ENCODE peak calls at places on chromosomes 12 and 14, in five cellular contexts. N is thyroid gland, G is IMR-90, V is lower leg skin, L is stomach. R is an unnamed sample.

GRCh38 chr12:10721654-10722501 is 1.2 kb downstream of the YBX3 start:
- DNase-seq in N (peak), G (peak), V (peak), L (peak), R (peak)

GRCh38 chr12:104219908-104220404 is 4.4 kb downstream of the TXNRD1 start:
- DNase-seq in N (no peak), G (peak), V (no peak), L (peak), R (no peak)

GRCh38 chr14:99274346-99275221 is 2.6 kb upstream of the BCL11B start:
- DNase-seq in N (peak), G (peak), V (peak), L (peak), R (no peak)

GRCh38 chr14:100069161-100069800 is 4.1 kb downstream of the EVL start:
- DNase-seq in N (no peak), G (no peak), V (no peak), L (no peak), R (no peak)

GRCh38 chr12:47328831-47329545 is 249.2 kb upstream of the AMIGO2 start:
- DNase-seq in N (no peak), G (peak), V (no peak), L (no peak), R (no peak)

GRCh38 chr12:101939856-101940265 is 62.5 kb downstream of the DRAM1 start:
- DNase-seq in N (peak), G (peak), V (no peak), L (peak), R (no peak)

GRCh38 chr12:132492522-132492921 is 2.6 kb downstream of the FBRSL1 start:
- DNase-seq in N (no peak), G (no peak), V (no peak), L (no peak), R (no peak)

GRCh38 chr12:132740652-132741051 is 21.0 kb downstream of the ANKLE2 start:
- DNase-seq in N (no peak), G (no peak), V (no peak), L (no peak), R (no peak)

GRCh38 chr12:2614341-2614740 is 180.4 kb upstream of the FKBP4 start:
- DNase-seq in N (no peak), G (peak), V (no peak), L (no peak), R (no peak)

GRCh38 chr14:45252356-45253069 is 489 bp downstream of the MIS18BP1 start:
- DNase-seq in N (no peak), G (peak), V (no peak), L (no peak), R (peak)

GRCh38 chr12:96375841-96376249 is 24.4 kb downstream of the CDK17 start:
- DNase-seq in N (no peak), G (no peak), V (no peak), L (no peak), R (no peak)

GRCh38 chr14:101823511-101824120 is 62.1 kb downstream of the PPP2R5C start:
- DNase-seq in N (no peak), G (no peak), V (no peak), L (peak), R (no peak)
- TF ChIP-seq POLR2A in N (no peak), G (no peak), V (no peak), L (no peak), R (no peak)

DNA sequence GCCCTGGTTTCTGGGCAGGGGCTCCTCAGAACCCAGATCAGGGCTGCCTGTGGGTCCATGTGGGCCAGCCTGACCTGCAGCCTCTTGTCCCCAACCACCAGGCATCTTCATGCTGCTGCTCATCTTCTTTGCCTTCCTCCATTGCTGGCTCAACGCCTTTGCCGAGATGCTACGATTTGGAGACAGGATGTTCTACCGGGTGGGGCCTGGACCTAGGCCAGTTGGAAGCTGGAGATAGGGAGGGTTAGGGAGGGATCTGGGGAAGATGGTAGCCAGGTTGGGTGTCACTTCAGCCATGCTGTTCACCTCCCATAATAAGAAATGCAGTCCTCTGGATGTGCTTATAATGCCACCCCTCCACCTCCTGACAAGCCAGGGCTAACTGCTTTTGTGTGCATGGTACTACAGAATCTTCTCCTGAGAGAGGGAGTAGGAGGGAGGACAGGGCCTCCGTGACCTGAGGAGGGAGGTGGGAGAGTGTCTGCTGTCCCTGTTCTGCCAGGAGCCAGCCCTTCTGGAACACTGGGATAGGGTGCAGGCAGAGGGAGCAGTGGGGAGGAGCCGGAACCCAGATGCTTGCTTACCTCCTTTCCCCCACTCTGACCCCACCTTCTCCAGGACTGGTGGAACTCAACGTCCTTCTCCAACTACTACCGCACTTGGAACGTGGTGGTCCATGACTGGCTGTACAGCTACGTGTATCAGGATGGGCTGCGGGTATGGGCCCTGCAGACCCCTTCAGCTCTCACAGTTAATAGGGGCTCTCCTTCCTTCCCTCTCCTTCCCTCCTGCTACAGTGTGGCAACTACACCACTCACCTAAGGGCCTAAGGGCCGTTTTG is 17.6 kb downstream of the SOAT2 start:
- DNase-seq in N (no peak), G (no peak), V (no peak), L (no peak), R (no peak)
- TF ChIP-seq POLR2A in N (no peak), G (no peak), V (no peak), L (no peak), R (no peak)

GRCh38 chr12:19230896-19231295 is 101.4 kb downstream of the PLEKHA5 start:
- DNase-seq in N (no peak), G (no peak), V (no peak), L (no peak), R (no peak)

GRCh38 chr12:19224746-19225145 is 95.2 kb downstream of the PLEKHA5 start:
- DNase-seq in N (no peak), G (no peak), V (no peak), L (no peak), R (no peak)

GRCh38 chr12:19230299-19230866 is 100.8 kb downstream of the PLEKHA5 start:
- DNase-seq in N (no peak), G (no peak), V (no peak), L (no peak), R (peak)

GRCh38 chr12:19227190-19227879 is 97.8 kb downstream of the PLEKHA5 start:
- DNase-seq in N (no peak), G (no peak), V (no peak), L (no peak), R (no peak)

GRCh38 chr12:19227880-19228210 is 98.3 kb downstream of the PLEKHA5 start:
- DNase-seq in N (no peak), G (no peak), V (no peak), L (no peak), R (no peak)
- TF ChIP-seq POLR2A in N (no peak), G (no peak), V (no peak), L (no peak), R (no peak)

DNA sequence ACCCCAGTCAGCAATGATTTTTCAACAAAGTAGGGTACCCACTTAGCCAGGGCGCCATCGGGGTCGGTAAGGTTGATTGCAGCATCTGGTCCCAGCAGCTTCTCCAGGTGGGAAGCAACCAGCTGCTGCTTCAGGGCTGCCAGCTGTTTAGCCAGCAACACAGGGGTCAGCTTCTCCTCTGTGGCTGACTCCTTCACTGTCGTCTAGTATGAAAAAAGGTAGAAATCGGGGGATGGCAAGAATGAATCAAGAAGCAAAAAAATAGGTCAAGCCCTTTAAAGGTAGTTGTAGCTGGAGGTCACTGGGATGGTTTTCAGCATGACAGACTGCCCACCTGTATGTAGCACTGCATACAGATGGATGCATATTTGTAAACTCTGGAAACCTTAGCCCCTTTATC is 11.6 kb downstream of the MBD6 start:
- DNase-seq in N (no peak), G (no peak), V (no peak), L (no peak), R (no peak)
- TF ChIP-seq POLR2A in N (no peak), G (no peak), V (no peak), L (no peak), R (no peak)

GRCh38 chr14:34496007-34496678 is 34.1 kb upstream of the SPTSSA start:
- DNase-seq in N (no peak), G (no peak), V (no peak), L (peak), R (no peak)

GRCh38 chr14:34501004-34501580 is 38.4 kb downstream of the EAPP start:
- DNase-seq in N (no peak), G (no peak), V (no peak), L (no peak), R (no peak)

GRCh38 chr14:34501997-34502396 is 37.5 kb downstream of the EAPP start:
- DNase-seq in N (no peak), G (peak), V (no peak), L (no peak), R (no peak)

GRCh38 chr14:34498684-34499412 is 36.8 kb upstream of the SPTSSA start:
- DNase-seq in N (no peak), G (peak), V (no peak), L (peak), R (no peak)

GRCh38 chr14:34496679-34497513 is 34.9 kb upstream of the SPTSSA start:
- DNase-seq in N (peak), G (peak), V (peak), L (peak), R (no peak)
- TF ChIP-seq POLR2A in N (no peak), G (peak), V (no peak), L (no peak), R (no peak)

GRCh38 chr14:49972199-49972671 is 79.4 kb downstream of the ARF6 start:
- DNase-seq in N (peak), G (peak), V (peak), L (no peak), R (no peak)
- TF ChIP-seq POLR2A in N (no peak), G (no peak), V (no peak), L (no peak), R (no peak)

GRCh38 chr14:65303185-65303901 is 109.2 kb upstream of the FUT8 start:
- DNase-seq in N (no peak), G (peak), V (no peak), L (no peak), R (no peak)

GRCh38 chr14:65304963-65305362 is 107.6 kb upstream of the FUT8 start:
- DNase-seq in N (no peak), G (no peak), V (no peak), L (no peak), R (no peak)

GRCh38 chr14:65302571-65303184 is 109.9 kb upstream of the FUT8 start:
- DNase-seq in N (no peak), G (no peak), V (no peak), L (peak), R (no peak)

GRCh38 chr14:65303902-65304222 is 108.7 kb upstream of the FUT8 start:
- DNase-seq in N (no peak), G (no peak), V (no peak), L (no peak), R (no peak)

DNA sequence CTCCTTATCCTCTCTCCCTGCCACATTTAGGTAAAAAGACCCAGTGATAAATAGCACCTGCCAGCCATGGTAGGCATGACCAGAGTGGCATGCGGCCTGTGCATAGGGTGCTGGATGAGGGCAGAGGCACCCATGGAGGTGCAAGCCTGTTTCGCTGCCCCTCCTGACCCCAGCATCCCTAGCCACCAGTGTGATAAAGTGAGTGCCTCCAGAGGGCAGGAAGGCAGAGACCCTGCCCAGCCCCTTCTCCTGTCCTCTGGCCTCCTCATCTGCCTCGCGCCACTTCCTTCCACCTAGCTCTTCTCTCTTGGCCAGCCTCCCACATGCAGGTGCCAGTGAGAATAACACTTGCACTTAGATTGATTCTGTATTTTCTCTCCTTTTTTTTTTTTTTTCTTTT is 108.3 kb upstream of the FUT8 start:
- DNase-seq in N (no peak), G (no peak), V (no peak), L (no peak), R (no peak)
- TF ChIP-seq POLR2A in N (no peak), G (no peak), V (no peak), L (no peak), R (no peak)

GRCh38 chr14:62373889-62374394 is 611.7 kb downstream of the SNAPC1 start:
- DNase-seq in N (no peak), G (peak), V (no peak), L (no peak), R (no peak)

DNA sequence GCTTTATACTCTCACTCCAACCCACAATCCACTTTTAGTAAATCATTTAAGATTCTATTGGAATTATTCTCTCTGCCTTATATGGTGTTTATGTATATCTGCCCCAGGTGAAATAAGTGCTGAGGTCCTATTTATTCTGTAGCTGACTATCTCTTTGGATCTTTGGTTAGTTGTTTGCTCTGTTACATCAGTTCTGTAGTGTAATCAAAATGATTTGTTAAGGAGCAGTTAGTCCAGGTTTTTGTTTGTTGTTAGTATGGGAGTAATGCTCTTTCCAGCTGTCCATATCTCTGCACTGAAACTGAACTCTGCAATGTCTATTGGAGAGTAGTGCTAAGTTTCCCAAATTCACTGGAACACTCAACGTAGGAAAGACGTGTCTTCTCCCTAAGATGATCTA is 615.8 kb downstream of the SNAPC1 start:
- DNase-seq in N (no peak), G (no peak), V (no peak), L (no peak), R (no peak)
- TF ChIP-seq POLR2A in N (no peak), G (no peak), V (no peak), L (no peak), R (no peak)

GRCh38 chr12:121791671-121792496 is 1.6 kb downstream of the RHOF start:
- DNase-seq in N (peak), G (no peak), V (no peak), L (peak), R (peak)

GRCh38 chr12:121788176-121788818 is 5.2 kb downstream of the RHOF start:
- DNase-seq in N (no peak), G (no peak), V (no peak), L (no peak), R (no peak)

GRCh38 chr12:121792607-121793500 is 634 bp downstream of the RHOF start:
- DNase-seq in N (peak), G (no peak), V (no peak), L (peak), R (peak)

GRCh38 chr12:121789233-121789781 is 4.2 kb downstream of the RHOF start:
- DNase-seq in N (no peak), G (no peak), V (no peak), L (no peak), R (peak)

GRCh38 chr12:121789800-121790748 is 3.4 kb downstream of the RHOF start:
- DNase-seq in N (no peak), G (peak), V (no peak), L (peak), R (peak)
- TF ChIP-seq POLR2A in N (no peak), G (no peak), V (no peak), L (no peak), R (no peak)